ENCODE peak calls at places on chromosomes 13 and 19, in six cellular contexts. F, C, G, T, Q and Y are unnamed samples.

GRCh38 chr19:29017788-29018187 is 195.2 kb downstream of the UQCRFS1 start:
- DNase-seq in F (no peak), C (no peak), G (no peak), T (no peak), Q (no peak), Y (no peak)

GRCh38 chr19:30669329-30670010 is 297.3 kb downstream of the ZNF536 start:
- DNase-seq in F (no peak), C (peak; percentile 67), G (peak; percentile 29), T (peak; percentile 49), Q (peak; percentile 85), Y (peak; percentile 13)

GRCh38 chr19:12365094-12365371 is 450 bp downstream of the ZNF442 start:
- DNase-seq in F (no peak), C (no peak), G (peak; percentile 34), T (no peak), Q (no peak), Y (peak; percentile 36)

GRCh38 chr13:39296193-39296592 is 257.9 kb downstream of the NHLRC3 start:
- DNase-seq in F (no peak), C (no peak), G (no peak), T (no peak), Q (no peak), Y (no peak)

GRCh38 chr19:1073956-1074511 is 7.1 kb downstream of the ARHGAP45 start:
- DNase-seq in F (no peak), C (no peak), G (no peak), T (no peak), Q (peak; percentile 83), Y (no peak)

GRCh38 chr13:21208755-21209154 is 32.3 kb downstream of the MRPL57 start:
- DNase-seq in F (no peak), C (no peak), G (peak; percentile 12), T (no peak), Q (no peak), Y (no peak)

GRCh38 chr19:7870571-7871279 is 3.5 kb downstream of the PRR36 start:
- DNase-seq in F (no peak), C (peak; percentile 83), G (peak; percentile 43), T (peak; percentile 52), Q (no peak), Y (peak; percentile 10)

GRCh38 chr19:8085606-8086464 is 33.3 kb downstream of the CCL25 start:
- DNase-seq in F (no peak), C (no peak), G (no peak), T (no peak), Q (no peak), Y (no peak)

GRCh38 chr13:32893176-32893575 is 123.0 kb upstream of the KL start:
- DNase-seq in F (no peak), C (no peak), G (no peak), T (no peak), Q (no peak), Y (no peak)

GRCh38 chr19:9883231-9883758 is 48.2 kb downstream of the PIN1 start:
- DNase-seq in F (no peak), C (no peak), G (no peak), T (no peak), Q (no peak), Y (no peak)

GRCh38 chr19:9531933-9532332 is 6.5 kb downstream of the ZNF426 start:
- DNase-seq in F (no peak), C (no peak), G (peak; percentile 16), T (no peak), Q (no peak), Y (peak; percentile 37)

GRCh38 chr19:50516859-50517703 is 3.4 kb upstream of the ASPDH start:
- DNase-seq in F (no peak), C (no peak), G (no peak), T (no peak), Q (peak; percentile 71), Y (no peak)

GRCh38 chr19:11256189-11256588 is 6.1 kb downstream of the DOCK6 start:
- DNase-seq in F (no peak), C (no peak), G (no peak), T (no peak), Q (no peak), Y (peak; percentile 57)

GRCh38 chr19:45716314-45717130 is 14.2 kb downstream of the FBXO46 start:
- DNase-seq in F (no peak), C (no peak), G (no peak), T (peak; percentile 14), Q (no peak), Y (peak; percentile 36)

GRCh38 chr19:30178721-30179402 is 193.3 kb upstream of the ZNF536 start:
- DNase-seq in F (no peak), C (no peak), G (no peak), T (no peak), Q (no peak), Y (no peak)

GRCh38 chr19:29524201-29524911 is 1.4 kb upstream of the VSTM2B start:
- DNase-seq in F (no peak), C (no peak), G (no peak), T (no peak), Q (peak; percentile 61), Y (no peak)

GRCh38 chr13:19155321-19155861 is 26.2 kb downstream of the TUBA3C start:
- DNase-seq in F (no peak), C (no peak), G (no peak), T (no peak), Q (no peak), Y (no peak)